ENCODE peak calls at places on chromosomes 5 and 9, in five cellular contexts. O is mucosa of descending colon, U is kidney, W is adrenal gland, Q is tibial artery. K is an unnamed sample.

GRCh38 chr9:14097215-14097614 is 216.7 kb downstream of the NFIB start:
- DNase-seq in Q (no peak), O (no peak), U (no peak), W (no peak), K (no peak)

GRCh38 chr5:858726-859125 is 7.9 kb upstream of the ZDHHC11 start:
- DNase-seq in O (peak; percentile 12), Q (no peak), U (peak; percentile 53), W (no peak), K (no peak)

GRCh38 chr9:110246214-110246613 is 10.1 kb downstream of the TXN start:
- DNase-seq in W (no peak), Q (no peak), U (no peak), O (no peak), K (no peak)

GRCh38 chr5:148543727-148544126 is 110.6 kb downstream of the HTR4 start:
- DNase-seq in O (no peak), U (no peak), W (no peak), Q (no peak), K (no peak)

GRCh38 chr5:11588803-11589202 is 315.4 kb downstream of the CTNND2 start:
- DNase-seq in Q (no peak), U (no peak), O (no peak), W (no peak), K (no peak)

GRCh38 chr9:23441275-23441674 is 384.8 kb downstream of the ELAVL2 start:
- DNase-seq in W (no peak), Q (no peak), O (no peak), U (no peak), K (no peak)

GRCh38 chr9:27749838-27750237 is 176.6 kb upstream of the C9orf72 start:
- DNase-seq in U (no peak), Q (no peak), W (no peak), O (no peak), K (no peak)

GRCh38 chr5:43648499-43649124 is 45.6 kb downstream of the NNT start:
- DNase-seq in W (no peak), Q (no peak), U (no peak), O (no peak), K (no peak)

GRCh38 chr9:70979971-70980370 is 141.4 kb downstream of the TRPM3 start:
- DNase-seq in U (no peak), W (no peak), Q (no peak), O (no peak), K (no peak)

GRCh38 chr9:69758981-69759477 is 782 bp downstream of the PTAR1 start:
- DNase-seq in Q (no peak), U (no peak), W (no peak), O (no peak), K (no peak)

GRCh38 chr9:114056527-114056926 is 21.6 kb downstream of the AMBP start:
- DNase-seq in W (no peak), Q (peak; percentile 33), U (no peak), O (no peak), K (no peak)

GRCh38 chr5:172733179-172733973 is 37.6 kb downstream of the DUSP1 start:
- DNase-seq in O (peak; percentile 79), Q (peak; percentile 92), W (peak; percentile 67), U (peak; percentile 96), K (peak; percentile 94)

GRCh38 chr9:129574911-129575574 is 45.9 kb downstream of the C9orf50 start:
- DNase-seq in U (no peak), O (no peak), W (no peak), Q (no peak), K (no peak)

GRCh38 chr9:93963969-93964368 is 8.8 kb upstream of the BARX1 start:
- DNase-seq in O (no peak), U (no peak), W (no peak), Q (no peak), K (no peak)

GRCh38 chr5:135194126-135194488 is 160.1 kb upstream of the PITX1 start:
- DNase-seq in O (no peak), U (no peak), W (no peak), Q (no peak), K (no peak)

GRCh38 chr5:135196483-135196882 is 162.5 kb upstream of the PITX1 start:
- DNase-seq in U (no peak), W (no peak), O (no peak), Q (no peak), K (no peak)

GRCh38 chr5:135193213-135194125 is 159.4 kb upstream of the PITX1 start:
- DNase-seq in Q (no peak), W (no peak), O (no peak), U (no peak), K (peak; percentile 65)

GRCh38 chr5:135194573-135195266 is 160.7 kb upstream of the PITX1 start:
- DNase-seq in U (no peak), O (no peak), Q (no peak), W (no peak), K (peak; percentile 99)

GRCh38 chr5:135195267-135195603 is 161.2 kb upstream of the PITX1 start:
- DNase-seq in U (no peak), W (no peak), Q (no peak), O (no peak), K (peak; percentile 95)
- H3K4me3 ChIP-seq in U (no peak overlapping the region), W (no peak overlapping the region), Q (no peak overlapping the region), O (no peak overlapping the region), K (no peak overlapping the region)

GRCh38 chr9:89376286-89376685 is 58.0 kb downstream of the SECISBP2 start:
- DNase-seq in W (no peak), O (no peak), U (no peak), Q (no peak), K (no peak)
- H3K36me3 ChIP-seq in W (peaks cover 20% of the 10 kb centered on the region), O (no peaks in the 10 kb centered on the region), U (peaks cover 9% of the 10 kb centered on the region), Q (no peaks in the 10 kb centered on the region), K (no peaks in the 10 kb centered on the region)

GRCh38 chr5:4255441-4255840 is 659.8 kb downstream of the IRX1 start:
- DNase-seq in W (no peak), Q (no peak), U (no peak), O (no peak), K (no peak)

GRCh38 chr5:4252322-4252721 is 656.7 kb downstream of the IRX1 start:
- DNase-seq in U (no peak), Q (no peak), W (no peak), O (no peak), K (no peak)

GRCh38 chr5:4254736-4255135 is 659.1 kb downstream of the IRX1 start:
- DNase-seq in W (no peak), Q (no peak), U (no peak), O (no peak), K (no peak)

DNA sequence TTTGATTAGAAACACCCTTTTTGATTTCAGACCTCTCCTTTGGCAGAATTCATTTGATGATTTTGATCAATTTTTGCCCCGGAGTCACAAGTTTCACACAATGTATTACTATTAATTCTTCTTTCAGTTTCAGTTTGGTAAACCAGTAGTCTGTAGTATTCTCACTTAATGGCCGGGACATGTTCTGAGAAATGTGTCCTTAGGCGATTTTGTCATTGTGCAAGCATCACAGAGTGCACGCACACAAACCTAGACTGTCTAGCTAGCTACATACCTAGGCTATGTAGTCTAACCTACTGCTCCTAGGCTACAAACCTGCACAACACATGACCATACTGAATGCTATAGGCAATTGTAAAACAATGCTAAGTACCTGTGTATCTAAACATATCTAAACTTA is 662.5 kb downstream of the IRX1 start:
- DNase-seq in Q (no peak), U (no peak), W (no peak), O (no peak), K (no peak)
- H3K9me3 ChIP-seq in Q (no peaks in the 10 kb centered on the region), U (no peaks in the 10 kb centered on the region), W (no peaks in the 10 kb centered on the region), O (peaks cover 5% of the 10 kb centered on the region), K (no peaks in the 10 kb centered on the region)

GRCh38 chr5:179343902-179344300 is 1.4 kb downstream of the ADAMTS2 start:
- DNase-seq in W (no peak), U (peak; percentile 80), O (no peak), Q (peak; percentile 78), K (peak; percentile 85)

GRCh38 chr5:179345179-179345428 is 157 bp downstream of the ADAMTS2 start:
- DNase-seq in W (no peak), U (no peak), O (no peak), Q (no peak), K (no peak)

GRCh38 chr5:179343021-179343781 is 2.1 kb downstream of the ADAMTS2 start:
- DNase-seq in U (peak; percentile 37), Q (no peak), O (no peak), W (no peak), K (peak; percentile 88)

GRCh38 chr5:179345429-179346321 is at the start of gene ADAMTS2:
- DNase-seq in U (peak; percentile 91), Q (peak; percentile 89), W (peak; percentile 48), O (peak; percentile 34), K (peak; percentile 90)

GRCh38 chr5:179344301-179345178 is 721 bp downstream of the ADAMTS2 start:
- DNase-seq in U (peak; percentile 80), W (no peak), O (no peak), Q (no peak), K (peak; percentile 50)
- H3K4me3 ChIP-seq in U (peak overlapping the region; percentile 39), W (peak overlapping the region; percentile 64), O (peak overlapping the region; percentile 17), Q (peak overlapping the region; percentile 75), K (peak overlapping the region; percentile 95)

GRCh38 chr9:130882696-130883225 is 13.9 kb downstream of the QRFP start:
- DNase-seq in Q (no peak), O (peak; percentile 33), W (no peak), U (peak; percentile 42), K (no peak)

GRCh38 chr9:130878295-130878694 is 18.3 kb downstream of the QRFP start:
- DNase-seq in W (no peak), O (no peak), Q (no peak), U (no peak), K (no peak)

GRCh38 chr9:130879863-130880411 is 16.7 kb downstream of the QRFP start:
- DNase-seq in O (no peak), Q (no peak), W (no peak), U (no peak), K (no peak)

GRCh38 chr9:130881516-130881915 is 15.1 kb downstream of the QRFP start:
- DNase-seq in O (no peak), Q (no peak), W (no peak), U (no peak), K (no peak)

DNA sequence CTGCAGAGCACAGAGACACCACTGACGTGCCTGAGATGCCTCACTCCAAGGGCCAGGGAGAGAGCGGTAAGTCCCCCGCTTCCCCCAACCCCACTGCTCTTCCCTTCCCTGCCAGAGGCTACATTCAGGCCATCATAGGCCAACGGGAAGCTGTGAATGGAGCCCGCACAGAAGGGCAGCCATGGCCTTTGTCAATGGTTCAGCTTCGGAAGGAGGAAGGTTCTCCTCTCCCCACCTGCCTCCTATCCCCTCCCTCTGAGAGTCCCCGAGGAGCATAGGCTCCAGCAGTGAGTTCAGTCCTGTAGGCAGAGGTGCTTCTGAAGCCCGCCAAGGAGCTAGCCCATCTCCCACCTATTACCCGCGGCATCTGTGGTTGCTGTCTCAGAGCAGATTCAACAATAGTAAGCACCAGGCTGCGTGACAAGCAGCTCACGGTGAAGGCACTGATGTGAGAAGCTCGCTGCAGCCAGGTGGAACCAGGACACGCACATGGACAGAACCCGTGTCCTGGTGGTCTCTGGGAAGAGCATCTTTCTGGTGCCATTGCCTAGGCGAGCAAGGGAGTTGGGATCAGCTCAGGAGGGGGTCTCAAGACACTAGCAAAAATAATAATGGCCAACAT is 15.9 kb downstream of the QRFP start:
- DNase-seq in O (no peak), Q (no peak), U (peak; percentile 41), W (no peak), K (no peak)
- H3K36me3 ChIP-seq in O (peaks cover 31% of the 10 kb centered on the region), Q (peaks cover 85% of the 10 kb centered on the region), U (peaks cover 42% of the 10 kb centered on the region), W (peaks cover 89% of the 10 kb centered on the region), K (peaks cover 69% of the 10 kb centered on the region)

GRCh38 chr5:17735771-17736170 is 101.5 kb downstream of the TAF11L14 start:
- DNase-seq in Q (no peak), W (no peak), O (no peak), U (no peak), K (no peak)
- H3K9me3 ChIP-seq in Q (no peaks in the 10 kb centered on the region), W (no peaks in the 10 kb centered on the region), O (peaks cover 4% of the 10 kb centered on the region), U (no peaks in the 10 kb centered on the region), K (peaks cover 2% of the 10 kb centered on the region)